ENCODE peak calls at places on chromosomes 1 and 21, in five cellular contexts. U, Q, J, M and I are unnamed samples.

GRCh38 chr1:68328485-68328884 is 96.2 kb upstream of the WLS start:
- DNase-seq in M (no peak), Q (no peak), U (no peak), J (no peak), I (no peak)

GRCh38 chr1:28129150-28129549 is 40.7 kb upstream of the EYA3 start:
- DNase-seq in Q (no peak), U (no peak), M (no peak), J (no peak), I (peak; percentile 92)

GRCh38 chr1:8847990-8848389 is 30.5 kb downstream of the ENO1 start:
- DNase-seq in M (no peak), Q (no peak), U (no peak), J (no peak), I (peak; percentile 26)

GRCh38 chr21:38809170-38809878 is 3.6 kb downstream of the ETS2 start:
- DNase-seq in J (no peak), U (no peak), Q (no peak), M (no peak), I (no peak)

GRCh38 chr1:231161711-231162299 is at the start of gene TRIM67:
- DNase-seq in M (peak; percentile 49), U (peak; percentile 88), Q (no peak), J (peak; percentile 84), I (no peak)

GRCh38 chr1:107394301-107394700 is 253.5 kb downstream of the NTNG1 start:
- DNase-seq in Q (no peak), M (no peak), U (no peak), J (no peak), I (no peak)

GRCh38 chr1:192559115-192560006 is 16.2 kb upstream of the RGS1 start:
- DNase-seq in J (no peak), Q (no peak), M (no peak), U (no peak), I (no peak)

GRCh38 chr1:185646202-185646683 is 87.9 kb upstream of the HMCN1 start:
- DNase-seq in U (peak; percentile 37), M (no peak), J (no peak), Q (no peak), I (peak; percentile 74)

GRCh38 chr1:162561616-162562451 is at the start of gene UAP1:
- DNase-seq in U (no peak), Q (no peak), M (no peak), J (no peak), I (no peak)

GRCh38 chr1:211928993-211929637 is 98.6 kb upstream of the LPGAT1 start:
- DNase-seq in J (no peak), Q (no peak), U (no peak), M (peak; percentile 64), I (peak; percentile 83)

GRCh38 chr1:244049142-244049968 is 1.7 kb upstream of the ZBTB18 start:
- DNase-seq in M (peak; percentile 40), U (peak; percentile 73), J (peak; percentile 75), Q (no peak), I (peak; percentile 26)

GRCh38 chr1:3454811-3455618 is 550 bp downstream of the ARHGEF16 start:
- DNase-seq in J (peak; percentile 14), M (peak; percentile 49), Q (no peak), U (peak; percentile 74), I (no peak)

GRCh38 chr1:42259059-42259738 is 75.8 kb downstream of the FOXJ3 start:
- DNase-seq in J (no peak), U (no peak), M (no peak), Q (no peak), I (no peak)

GRCh38 chr21:46003575-46004007 is 22.0 kb downstream of the COL6A1 start:
- DNase-seq in Q (peak; percentile 55), M (no peak), J (no peak), U (no peak), I (no peak)

GRCh38 chr1:33606272-33606671 is 133.8 kb downstream of the ZSCAN20 start:
- DNase-seq in U (no peak), M (no peak), J (no peak), Q (peak; percentile 64), I (no peak)

GRCh38 chr1:48777219-48777895 is 666 bp upstream of the BEND5 start:
- DNase-seq in J (peak; percentile 8), M (no peak), Q (no peak), U (peak; percentile 50), I (no peak)

GRCh38 chr1:116412898-116413297 is 39.9 kb downstream of the ATP1A1 start:
- DNase-seq in U (no peak), M (no peak), Q (no peak), J (no peak), I (no peak)

GRCh38 chr21:41651396-41651795 is 115.5 kb downstream of the RIPK4 start:
- DNase-seq in J (no peak), Q (no peak), U (no peak), M (no peak), I (no peak)

GRCh38 chr1:70745199-70745598 is 302.4 kb downstream of the PTGER3 start:
- DNase-seq in J (peak; percentile 8), U (no peak), M (no peak), Q (no peak), I (no peak)

GRCh38 chr1:165898837-165899236 is 71.4 kb downstream of the UCK2 start:
- DNase-seq in J (no peak), U (no peak), Q (no peak), M (no peak), I (no peak)

GRCh38 chr1:63819795-63820194 is 46.0 kb downstream of the ROR1 start:
- DNase-seq in J (no peak), M (no peak), U (no peak), Q (no peak), I (no peak)
- H3K4me1 ChIP-seq in J (no peaks in the 10 kb centered on the region), M (no peaks in the 10 kb centered on the region), U (peaks cover 28% of the 10 kb centered on the region), Q (no peaks in the 10 kb centered on the region), I (peaks cover 28% of the 10 kb centered on the region)

GRCh38 chr1:197618065-197618464 is 157.2 kb downstream of the DENND1B start:
- DNase-seq in U (no peak), M (no peak), J (peak; percentile 34), Q (no peak), I (no peak)

GRCh38 chr1:197620660-197621273 is 154.5 kb downstream of the DENND1B start:
- DNase-seq in J (no peak), M (no peak), Q (no peak), U (no peak), I (no peak)

GRCh38 chr1:197619008-197619640 is 156.2 kb downstream of the DENND1B start:
- DNase-seq in U (no peak), Q (no peak), M (no peak), J (no peak), I (peak; percentile 38)

GRCh38 chr1:197615693-197616011 is 159.6 kb downstream of the DENND1B start:
- DNase-seq in Q (no peak), J (no peak), M (no peak), U (no peak), I (no peak)

DNA sequence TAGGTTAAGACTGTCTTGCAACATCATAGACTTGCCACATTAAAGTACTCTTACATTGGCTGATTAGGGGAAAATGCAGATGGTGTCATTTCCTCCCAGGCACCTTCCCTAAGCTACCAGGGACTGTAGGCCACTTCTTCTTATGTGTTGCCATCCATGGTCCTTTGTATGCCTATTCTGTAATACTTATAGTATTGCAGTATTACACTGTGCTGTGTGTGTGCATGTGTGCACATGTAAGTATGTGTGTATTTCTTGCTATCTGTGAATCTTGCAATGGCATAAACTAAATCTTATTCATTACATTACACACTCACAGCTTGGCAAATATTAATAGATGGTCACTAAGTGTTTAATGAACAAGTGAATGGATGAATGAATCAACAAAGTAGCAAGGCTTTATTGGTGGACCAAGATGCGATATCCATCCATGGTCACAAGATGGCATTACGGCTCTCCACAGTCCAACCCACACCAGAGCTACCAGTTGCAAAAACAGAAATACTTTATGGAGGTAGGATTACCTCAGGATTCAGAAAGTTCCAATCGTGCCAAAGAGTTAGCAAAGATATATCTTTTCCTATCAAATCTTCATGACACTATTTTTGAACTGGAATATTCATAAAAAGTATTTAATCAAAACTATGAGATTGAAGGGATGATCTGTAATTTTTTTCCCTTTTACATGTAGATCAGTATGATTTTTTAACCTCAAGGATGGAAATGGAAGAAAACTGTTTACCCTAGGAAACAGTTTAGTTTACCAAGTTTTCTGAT is 160.2 kb downstream of the DENND1B start:
- DNase-seq in Q (no peak), J (peak; percentile 59), M (peak; percentile 18), U (no peak), I (no peak)
- H3K4me1 ChIP-seq in Q (no peaks in the 10 kb centered on the region), J (peaks cover 32% of the 10 kb centered on the region), M (no peaks in the 10 kb centered on the region), U (peaks cover 3% of the 10 kb centered on the region), I (no peaks in the 10 kb centered on the region)

GRCh38 chr1:1027723-1028266 is 7.9 kb downstream of the AGRN start:
- DNase-seq in M (no peak), Q (no peak), U (no peak), J (no peak), I (no peak)
- H3K4me1 ChIP-seq in M (peaks cover 15% of the 10 kb centered on the region), Q (no peaks in the 10 kb centered on the region), U (peaks cover 7% of the 10 kb centered on the region), J (no peaks in the 10 kb centered on the region), I (peaks cover 27% of the 10 kb centered on the region)

GRCh38 chr1:109993885-109994284 is 9.3 kb downstream of the AHCYL1 start:
- DNase-seq in M (no peak), J (no peak), Q (no peak), U (no peak), I (no peak)
- H3K4me1 ChIP-seq in M (peaks cover 27% of the 10 kb centered on the region), J (no peaks in the 10 kb centered on the region), Q (no peaks in the 10 kb centered on the region), U (peaks cover 4% of the 10 kb centered on the region), I (peaks cover 46% of the 10 kb centered on the region)

GRCh38 chr1:156744786-156745419 is 4.0 kb upstream of the MRPL24 start:
- DNase-seq in Q (no peak), M (no peak), J (no peak), U (no peak), I (no peak)

GRCh38 chr1:156743367-156744302 is 2.7 kb upstream of the MRPL24 start:
- DNase-seq in J (no peak), U (no peak), Q (no peak), M (no peak), I (no peak)

GRCh38 chr1:156746381-156746715 is 5.1 kb downstream of the HDGF start:
- DNase-seq in Q (no peak), U (no peak), J (no peak), M (no peak), I (no peak)

GRCh38 chr1:156742801-156743200 is 1.9 kb upstream of the MRPL24 start:
- DNase-seq in Q (no peak), U (no peak), J (no peak), M (no peak), I (no peak)

GRCh38 chr1:156744344-156744743 is 3.5 kb upstream of the MRPL24 start:
- DNase-seq in U (no peak), Q (no peak), J (no peak), M (no peak), I (no peak)
- H3K4me1 ChIP-seq in U (peaks cover 45% of the 10 kb centered on the region), Q (no peaks in the 10 kb centered on the region), J (peaks cover 24% of the 10 kb centered on the region), M (peaks cover 44% of the 10 kb centered on the region), I (peaks cover 34% of the 10 kb centered on the region)

DNA sequence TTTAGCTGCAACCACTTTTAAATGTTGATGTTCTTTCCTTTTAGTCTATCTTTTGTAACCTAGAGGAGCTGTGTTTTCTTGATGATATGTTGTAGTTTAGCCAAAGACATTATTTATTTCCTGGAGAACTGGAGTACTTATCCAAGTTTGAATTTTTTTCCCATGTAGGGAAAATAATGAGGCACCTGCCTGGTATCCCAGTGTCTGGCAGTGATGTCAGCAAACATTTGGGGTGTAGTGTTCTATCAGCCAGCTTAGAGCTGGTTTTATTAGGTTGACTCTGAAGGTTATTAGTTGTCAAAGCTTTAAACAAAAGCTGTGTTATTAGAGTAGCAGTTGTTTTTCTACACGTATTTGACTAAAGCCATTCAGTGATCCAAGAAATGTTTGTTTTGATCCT is 3.2 kb downstream of the CTPS1 start:
- DNase-seq in J (no peak), Q (no peak), M (no peak), U (no peak), I (no peak)
- H3K4me1 ChIP-seq in J (no peaks in the 10 kb centered on the region), Q (no peaks in the 10 kb centered on the region), M (peaks cover 23% of the 10 kb centered on the region), U (peaks cover 23% of the 10 kb centered on the region), I (peaks cover 22% of the 10 kb centered on the region)

GRCh38 chr1:84870591-84870990 is 22.4 kb downstream of the LPAR3 start:
- DNase-seq in J (no peak), M (no peak), Q (no peak), U (no peak), I (no peak)
- H3K4me1 ChIP-seq in J (no peaks in the 10 kb centered on the region), M (no peaks in the 10 kb centered on the region), Q (no peaks in the 10 kb centered on the region), U (no peaks in the 10 kb centered on the region), I (no peaks in the 10 kb centered on the region)